ENCODE peak calls at places on chromosomes 1 and 21, in four cellular contexts. G is A549, O is K562, P is HepG2. F is an unnamed sample.

GRCh38 chr21:42685036-42685435 is 31.6 kb downstream of the PDE9A start:
- DNase-seq in G (no peak), O (no peak), P (no peak), F (no peak)

GRCh38 chr1:33360367-33360766 is 39.5 kb upstream of the A3GALT2 start:
- DNase-seq in G (no peak), O (no peak), P (no peak), F (no peak)

GRCh38 chr1:22763479-22764200 is 53.0 kb downstream of the EPHB2 start:
- DNase-seq in G (no peak), O (no peak), P (no peak), F (no peak)

GRCh38 chr1:239587066-239587465 is 200.7 kb downstream of the CHRM3 start:
- DNase-seq in G (no peak), O (no peak), P (no peak), F (no peak)

GRCh38 chr1:231139125-231139649 is 22.7 kb upstream of the TRIM67 start:
- DNase-seq in G (no peak), O (no peak), P (no peak), F (no peak)

GRCh38 chr1:231397882-231398671 is 24.0 kb downstream of the EGLN1 start:
- DNase-seq in G (no peak), O (no peak), P (no peak), F (no peak)

GRCh38 chr1:182185822-182186756 is 124.6 kb upstream of the ZNF648 start:
- DNase-seq in G (peak), O (no peak), P (peak), F (no peak)

GRCh38 chr1:84642776-84643175 is 47.5 kb downstream of the SSX2IP start:
- DNase-seq in G (no peak), O (peak), P (no peak), F (no peak)

GRCh38 chr1:83998599-83999315 is at the start of gene TTLL7:
- DNase-seq in G (peak), O (peak), P (peak), F (peak)

GRCh38 chr1:203153989-203154821 is 21.4 kb downstream of the MYBPH start:
- DNase-seq in G (no peak), O (no peak), P (no peak), F (no peak)

GRCh38 chr1:195763146-195763906 is 844.9 kb downstream of the KCNT2 start:
- DNase-seq in G (no peak), O (no peak), P (no peak), F (no peak)

GRCh38 chr1:102858695-102859094 is 249.6 kb downstream of the COL11A1 start:
- DNase-seq in G (no peak), O (no peak), P (no peak), F (no peak)

GRCh38 chr1:109468903-109469302 is 2.6 kb downstream of the SYPL2 start:
- DNase-seq in G (no peak), O (no peak), P (no peak), F (no peak)

GRCh38 chr1:156677616-156678596 is 699 bp upstream of the NES start:
- DNase-seq in G (peak), O (peak), P (peak), F (peak)

GRCh38 chr1:229022595-229023350 is 248.1 kb upstream of the RAB4A start:
- DNase-seq in G (no peak), O (no peak), P (peak), F (no peak)

GRCh38 chr21:24225432-24225831 is 1381.8 kb downstream of the MRPL39 start:
- DNase-seq in G (no peak), O (no peak), P (no peak), F (no peak)

GRCh38 chr1:201791775-201792166 is 37.2 kb upstream of the IPO9 start:
- DNase-seq in G (no peak), O (no peak), P (no peak), F (no peak)

GRCh38 chr21:15064576-15065380 is at the start of gene NRIP1:
- DNase-seq in G (peak), O (peak), P (peak), F (peak)

GRCh38 chr1:221517961-221518360 is 223.9 kb downstream of the DUSP10 start:
- DNase-seq in G (no peak), O (no peak), P (no peak), F (no peak)

GRCh38 chr1:20724364-20725188 is 6.8 kb upstream of the KIF17 start:
- DNase-seq in G (no peak), O (no peak), P (no peak), F (no peak)

GRCh38 chr1:30418426-30419245 is 304.7 kb downstream of the MATN1 start:
- DNase-seq in G (no peak), O (no peak), P (no peak), F (no peak)

GRCh38 chr1:226394461-226394860 is 13.4 kb downstream of the PARP1 start:
- DNase-seq in G (no peak), O (no peak), P (no peak), F (no peak)

GRCh38 chr1:64474639-64475038 is 4.7 kb downstream of the CACHD1 start:
- DNase-seq in G (no peak), O (no peak), P (no peak), F (no peak)

GRCh38 chr1:240941706-240942370 is 329.9 kb upstream of the GREM2 start:
- DNase-seq in G (no peak), O (no peak), P (no peak), F (no peak)

GRCh38 chr1:9676815-9677393 is 25.4 kb downstream of the PIK3CD start:
- DNase-seq in G (no peak), O (no peak), P (no peak), F (no peak)

GRCh38 chr1:94757931-94758330 is 62.2 kb upstream of the SLC44A3 start:
- DNase-seq in G (no peak), O (no peak), P (no peak), F (peak)

GRCh38 chr21:45981154-45981606 is 390 bp upstream of the COL6A1 start:
- DNase-seq in G (peak), O (peak), P (peak), F (peak)

GRCh38 chr1:120176092-120176855 is at the start of gene SEC22B:
- DNase-seq in G (peak), O (peak), P (peak), F (peak)

GRCh38 chr1:1678581-1679380 is 13.8 kb downstream of the SLC35E2B start:
- DNase-seq in G (peak), O (peak), P (peak), F (peak)

GRCh38 chr1:100360790-100361232 is 8.5 kb downstream of the CDC14A start:
- DNase-seq in G (no peak), O (no peak), P (no peak), F (no peak)
- TF ChIP-seq NR3C1 in G (no peak), O (no peak), P (no peak), F (no peak)

GRCh38 chr1:37753473-37754321 is 11.2 kb downstream of the EPHA10 start:
- DNase-seq in G (no peak), O (no peak), P (no peak), F (peak)

GRCh38 chr1:37752583-37753471 is 12.1 kb downstream of the EPHA10 start:
- DNase-seq in G (peak), O (peak), P (no peak), F (peak)

GRCh38 chr1:37752213-37752582 is 12.7 kb downstream of the EPHA10 start:
- DNase-seq in G (no peak), O (no peak), P (no peak), F (no peak)

GRCh38 chr1:37755951-37756350 is 9.0 kb downstream of the EPHA10 start:
- DNase-seq in G (no peak), O (no peak), P (no peak), F (no peak)

GRCh38 chr1:37755290-37755689 is 9.6 kb downstream of the EPHA10 start:
- DNase-seq in G (no peak), O (no peak), P (no peak), F (no peak)
- TF ChIP-seq NR3C1 in G (no peak), O (no peak), P (no peak), F (no peak)

DNA sequence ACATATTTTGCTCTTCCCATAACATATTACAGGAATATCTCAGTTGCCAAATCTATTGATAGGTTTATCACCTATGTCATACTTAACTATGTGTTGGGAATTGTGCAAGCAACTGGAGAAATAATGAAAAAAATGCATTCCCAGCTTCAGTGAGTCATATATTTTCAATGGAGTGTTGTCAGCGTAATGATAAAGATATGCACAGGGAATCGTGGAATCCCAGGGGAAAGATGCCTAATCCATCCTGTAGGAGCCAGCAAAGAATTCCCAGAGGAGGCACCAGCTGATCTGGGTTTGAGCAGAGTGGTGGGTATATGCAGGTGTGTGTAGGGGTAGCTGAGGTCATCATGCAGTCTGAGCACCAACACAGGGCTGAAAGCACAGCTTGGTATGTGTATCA is 213.3 kb upstream of the DAB1 start:
- DNase-seq in G (no peak), O (no peak), P (no peak), F (no peak)
- TF ChIP-seq NR3C1 in G (no peak), O (no peak), P (no peak), F (no peak)

DNA sequence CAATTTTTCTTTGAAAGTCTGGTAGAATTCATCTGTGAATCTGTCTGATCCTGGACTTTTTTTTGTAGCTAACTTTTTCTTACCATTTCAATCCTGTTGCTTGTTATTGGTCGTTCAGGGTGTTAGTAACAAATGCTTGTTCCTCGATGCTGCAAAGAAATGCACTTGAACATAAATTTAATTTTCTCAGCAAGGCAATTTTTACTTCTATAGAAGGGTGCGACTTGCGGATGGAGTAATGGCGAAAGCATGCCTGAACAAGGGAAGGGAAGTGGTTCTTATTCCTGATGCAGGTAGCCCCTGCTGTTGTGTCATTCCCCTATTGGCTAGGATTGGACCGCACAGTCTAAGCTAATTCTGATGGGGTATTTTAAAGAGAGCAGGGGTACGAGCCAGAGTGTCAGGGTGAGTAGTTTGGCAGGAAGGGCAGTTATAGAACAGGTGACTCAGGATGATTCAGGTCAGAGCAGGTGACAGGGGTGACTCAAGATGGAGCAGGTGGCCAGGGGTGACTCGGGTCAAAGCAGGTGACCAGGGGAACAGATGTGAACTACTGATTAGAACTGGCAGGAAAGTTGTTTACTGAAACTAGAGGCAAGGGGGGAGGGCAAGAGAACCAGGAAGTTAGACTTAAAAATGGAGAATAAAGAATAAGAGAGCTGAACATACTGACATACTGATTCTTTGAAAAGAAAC is 40.5 kb downstream of the SERINC2 start:
- DNase-seq in G (no peak), O (no peak), P (no peak), F (no peak)
- TF ChIP-seq NR3C1 in G (no peak), O (no peak), P (no peak), F (no peak)

DNA sequence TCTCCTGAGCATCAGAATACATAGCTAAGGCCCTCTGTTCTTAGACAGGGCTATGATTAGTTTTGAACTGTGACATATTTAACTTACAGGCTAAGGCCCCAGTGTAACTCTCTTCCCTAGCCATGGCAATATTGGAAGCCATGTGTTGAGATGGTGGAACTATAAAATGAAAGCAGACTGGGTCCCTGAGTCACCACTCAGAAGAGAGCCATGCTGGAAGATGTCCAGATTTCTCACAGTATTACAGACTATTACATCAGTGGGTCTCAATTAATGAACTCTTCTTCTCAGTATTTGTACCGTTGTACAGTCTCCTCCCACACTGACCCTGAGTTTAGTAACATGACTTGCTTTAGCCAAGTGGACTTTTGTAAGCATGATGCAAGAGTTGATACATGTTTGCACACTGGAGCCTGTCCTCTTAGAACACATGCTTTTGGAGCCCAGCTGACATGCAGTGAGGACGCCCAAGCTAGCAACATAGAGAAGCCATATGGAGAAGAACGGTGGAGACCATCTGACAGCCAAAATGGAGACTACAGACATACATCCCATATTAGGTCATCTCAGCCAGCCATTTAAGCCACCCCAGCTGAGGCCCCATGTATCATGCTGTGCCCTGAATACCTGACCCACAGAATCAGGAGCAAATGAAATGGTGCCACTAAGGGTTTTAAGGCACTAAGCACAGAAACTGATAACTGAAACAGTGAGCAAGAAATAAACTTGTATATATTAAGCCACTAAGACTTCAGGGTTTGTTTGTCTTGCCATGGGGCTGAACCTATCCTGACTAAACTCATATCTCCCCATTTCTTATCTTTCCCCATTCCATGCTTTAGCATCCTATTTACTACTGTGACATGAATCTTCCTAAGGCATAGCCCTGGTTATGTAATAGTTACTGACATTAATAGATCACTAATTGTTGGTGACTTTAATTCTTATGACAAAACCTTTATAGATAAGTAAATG is 24.4 kb downstream of the TBX15 start:
- DNase-seq in G (no peak), O (no peak), P (peak), F (no peak)
- TF ChIP-seq NR3C1 in G (no peak), O (no peak), P (no peak), F (no peak)

GRCh38 chr1:51990478-51990965 is at the start of gene RAB3B:
- DNase-seq in G (peak), O (peak), P (peak), F (peak)

GRCh38 chr1:51988254-51988653 is 2.2 kb downstream of the RAB3B start:
- DNase-seq in G (no peak), O (no peak), P (no peak), F (no peak)

GRCh38 chr1:51986718-51987117 is 3.8 kb downstream of the RAB3B start:
- DNase-seq in G (no peak), O (no peak), P (no peak), F (no peak)

DNA sequence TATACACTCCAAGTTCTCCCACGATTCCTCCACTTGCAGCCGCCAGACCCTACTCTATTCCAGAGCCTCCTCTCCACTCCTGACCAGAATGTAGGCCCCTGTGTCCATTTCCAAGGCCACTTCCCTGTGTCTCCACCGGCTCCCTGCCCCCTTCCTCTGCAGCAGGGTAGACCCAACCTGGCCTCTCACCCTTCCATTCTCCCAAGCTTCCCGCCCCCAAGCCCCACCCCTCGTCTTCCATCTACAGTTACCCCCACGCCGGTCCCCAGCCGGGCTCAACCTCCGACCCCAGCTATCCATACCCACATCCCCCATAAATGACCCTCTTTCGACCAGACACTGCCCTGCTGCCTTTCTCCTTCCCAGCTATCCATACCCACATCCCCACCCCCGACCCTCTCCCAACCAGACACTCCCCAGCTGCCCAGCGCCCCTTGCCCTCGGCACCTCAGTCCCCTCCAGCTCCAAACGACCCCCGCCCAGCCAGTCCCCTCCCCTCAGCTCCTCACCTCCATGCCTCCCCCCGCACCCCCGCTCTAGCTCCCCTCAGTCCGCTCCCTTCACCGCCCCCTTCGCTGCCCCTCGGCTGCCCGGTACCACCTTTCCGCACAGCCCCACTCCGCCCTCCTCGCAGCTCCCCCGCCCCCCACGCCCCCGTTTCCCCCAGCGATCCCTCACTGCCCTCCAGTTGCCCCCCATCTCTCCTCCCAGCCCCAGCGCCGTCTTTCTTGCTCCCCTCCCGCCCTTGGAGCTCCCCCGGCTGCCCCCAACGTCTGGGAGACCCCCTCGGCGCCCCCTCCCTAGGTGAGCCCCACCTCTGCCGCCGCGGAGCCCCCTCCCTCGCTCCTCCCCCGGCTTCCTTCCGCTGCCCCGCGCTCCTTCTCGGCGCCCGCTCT is 670 bp downstream of the RAB3B start:
- DNase-seq in G (no peak), O (no peak), P (no peak), F (peak)
- TF ChIP-seq NR3C1 in G (no peak), O (no peak), P (no peak), F (no peak)

GRCh38 chr21:43892984-43893535 is 28.0 kb downstream of the AGPAT3 start:
- DNase-seq in G (no peak), O (no peak), P (no peak), F (no peak)
- TF ChIP-seq NR3C1 in G (no peak), O (no peak), P (no peak), F (no peak)

DNA sequence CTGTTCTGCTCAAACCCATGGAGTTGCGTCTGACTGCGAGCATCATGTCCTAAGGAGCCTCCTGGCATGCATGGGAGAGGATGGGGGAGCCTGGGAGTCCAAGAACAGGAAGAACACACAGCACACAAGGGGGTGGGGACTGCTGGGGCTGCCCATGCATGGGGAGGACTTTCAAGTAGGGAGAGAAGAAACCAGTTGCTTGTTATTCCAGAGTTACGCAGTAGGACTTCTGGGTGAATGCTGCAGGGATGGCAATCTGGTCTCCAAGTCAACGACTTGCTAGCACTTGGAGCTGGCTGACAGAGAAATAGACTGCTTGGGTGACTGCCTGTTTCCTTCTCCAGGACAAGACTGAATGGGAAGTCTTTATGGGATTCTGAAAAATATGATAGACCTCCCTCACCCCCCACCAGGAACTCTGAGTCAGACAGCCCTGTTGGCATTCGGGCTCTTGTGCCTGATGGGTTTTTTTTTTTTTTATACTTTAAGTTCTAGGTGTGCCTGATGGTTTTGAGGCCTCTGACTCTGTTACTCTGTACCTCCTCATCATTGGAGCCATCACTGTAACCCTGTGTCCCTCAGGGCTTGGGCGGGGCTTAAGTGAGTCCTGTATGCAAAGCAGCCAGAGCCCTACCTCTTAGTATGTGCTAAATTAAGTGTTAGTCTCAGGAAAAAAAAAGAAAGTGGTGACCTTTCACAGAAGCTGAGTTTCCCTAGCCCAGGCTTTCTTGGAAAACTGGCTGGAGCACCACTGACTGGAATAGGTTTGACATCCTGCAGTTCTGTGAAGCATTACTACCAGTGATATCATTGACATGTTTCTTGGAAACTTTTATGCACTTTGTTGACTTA is 30.3 kb downstream of the MAP3K21 start:
- DNase-seq in G (no peak), O (no peak), P (no peak), F (no peak)
- TF ChIP-seq NR3C1 in G (no peak), O (no peak), P (no peak), F (no peak)

GRCh38 chr1:50176563-50176885 is 67.8 kb downstream of the ELAVL4 start:
- DNase-seq in G (no peak), O (no peak), P (no peak), F (no peak)
- TF ChIP-seq NR3C1 in G (no peak), O (no peak), P (no peak), F (no peak)

F was measured in WTC11.